ENCODE peak calls at places on chromosome 3, in six cellular contexts. One of them, this sample, is unnamed.

GRCh38 chr3:135997554-135998320 is 32.2 kb downstream of the PPP2R3A start:
- DNase-seq in GM12864: no peak
- DNase-seq in ovary: no peak
- DNase-seq in HFFc6: no peak
- DNase-seq in right lobe of liver: no peak
- DNase-seq in astrocyte of the spinal cord: no peak
- DNase-seq in this sample: no peak

GRCh38 chr3:136135039-136135802 is 60.9 kb downstream of the MSL2 start:
- DNase-seq in HFFc6: no peak
- DNase-seq in GM12864: no peak
- DNase-seq in ovary: no peak
- DNase-seq in right lobe of liver: no peak
- DNase-seq in astrocyte of the spinal cord: no peak
- DNase-seq in this sample: no peak

GRCh38 chr3:112333386-112334334 is 704 bp downstream of the CD200 start:
- DNase-seq in GM12864: no peak
- DNase-seq in HFFc6: no peak
- DNase-seq in right lobe of liver: no peak
- DNase-seq in ovary: peak
- DNase-seq in astrocyte of the spinal cord: peak
- DNase-seq in this sample: peak

GRCh38 chr3:13569201-13569600 is 20.3 kb downstream of the FBLN2 start:
- DNase-seq in ovary: no peak
- DNase-seq in GM12864: no peak
- DNase-seq in HFFc6: no peak
- DNase-seq in astrocyte of the spinal cord: no peak
- DNase-seq in right lobe of liver: no peak
- DNase-seq in this sample: no peak

GRCh38 chr3:94256888-94257813 is 194.3 kb downstream of the NSUN3 start:
- DNase-seq in right lobe of liver: no peak
- DNase-seq in GM12864: no peak
- DNase-seq in ovary: no peak
- DNase-seq in HFFc6: no peak
- DNase-seq in astrocyte of the spinal cord: no peak
- DNase-seq in this sample: no peak

GRCh38 chr3:52324676-52325075 is 8.6 kb downstream of the DNAH1 start:
- DNase-seq in GM12864: no peak
- DNase-seq in astrocyte of the spinal cord: no peak
- DNase-seq in HFFc6: no peak
- DNase-seq in ovary: no peak
- DNase-seq in right lobe of liver: no peak
- DNase-seq in this sample: no peak

GRCh38 chr3:129746629-129747028 is 140.2 kb upstream of the PLXND1 start:
- DNase-seq in astrocyte of the spinal cord: no peak
- DNase-seq in ovary: no peak
- DNase-seq in HFFc6: no peak
- DNase-seq in right lobe of liver: no peak
- DNase-seq in GM12864: no peak
- DNase-seq in this sample: no peak

GRCh38 chr3:134563614-134564013 is 77.8 kb downstream of the CEP63 start:
- DNase-seq in ovary: no peak
- DNase-seq in right lobe of liver: no peak
- DNase-seq in astrocyte of the spinal cord: no peak
- DNase-seq in GM12864: no peak
- DNase-seq in HFFc6: no peak
- DNase-seq in this sample: no peak

GRCh38 chr3:97021778-97022177 is 207.4 kb downstream of the EPHA6 start:
- DNase-seq in HFFc6: no peak
- DNase-seq in right lobe of liver: no peak
- DNase-seq in ovary: no peak
- DNase-seq in GM12864: no peak
- DNase-seq in astrocyte of the spinal cord: no peak
- DNase-seq in this sample: no peak

GRCh38 chr3:50600841-50601591 is 10.6 kb downstream of the CISH start:
- DNase-seq in right lobe of liver: peak
- DNase-seq in ovary: peak
- DNase-seq in astrocyte of the spinal cord: peak
- DNase-seq in GM12864: no peak
- DNase-seq in HFFc6: peak
- DNase-seq in this sample: no peak

GRCh38 chr3:31505353-31506048 is 27.2 kb upstream of the STT3B start:
- DNase-seq in HFFc6: no peak
- DNase-seq in GM12864: no peak
- DNase-seq in right lobe of liver: no peak
- DNase-seq in ovary: no peak
- DNase-seq in astrocyte of the spinal cord: no peak
- DNase-seq in this sample: no peak

GRCh38 chr3:7504886-7505775 is 644.2 kb downstream of the GRM7 start:
- DNase-seq in astrocyte of the spinal cord: peak
- DNase-seq in right lobe of liver: no peak
- DNase-seq in HFFc6: peak
- DNase-seq in ovary: no peak
- DNase-seq in GM12864: no peak
- DNase-seq in this sample: no peak

GRCh38 chr3:135271562-135272290 is 476.7 kb downstream of the EPHB1 start:
- DNase-seq in GM12864: no peak
- DNase-seq in HFFc6: no peak
- DNase-seq in astrocyte of the spinal cord: no peak
- DNase-seq in ovary: no peak
- DNase-seq in right lobe of liver: peak
- DNase-seq in this sample: no peak

GRCh38 chr3:190155752-190156151 is 35.1 kb upstream of the P3H2 start:
- DNase-seq in right lobe of liver: no peak
- DNase-seq in HFFc6: no peak
- DNase-seq in astrocyte of the spinal cord: peak
- DNase-seq in ovary: no peak
- DNase-seq in GM12864: no peak
- DNase-seq in this sample: no peak

GRCh38 chr3:13166243-13167063 is 93.2 kb upstream of the IQSEC1 start:
- DNase-seq in right lobe of liver: no peak
- DNase-seq in astrocyte of the spinal cord: no peak
- DNase-seq in ovary: peak
- DNase-seq in HFFc6: no peak
- DNase-seq in GM12864: no peak
- DNase-seq in this sample: no peak

GRCh38 chr3:16885588-16885903 is 791 bp downstream of the PLCL2 start:
- DNase-seq in ovary: no peak
- DNase-seq in astrocyte of the spinal cord: no peak
- DNase-seq in GM12864: no peak
- DNase-seq in right lobe of liver: peak
- DNase-seq in HFFc6: no peak
- DNase-seq in this sample: no peak

GRCh38 chr3:148146947-148147346 is 550.8 kb upstream of the AGTR1 start:
- DNase-seq in right lobe of liver: no peak
- DNase-seq in astrocyte of the spinal cord: peak
- DNase-seq in GM12864: no peak
- DNase-seq in HFFc6: no peak
- DNase-seq in ovary: no peak
- DNase-seq in this sample: no peak

GRCh38 chr3:46617941-46618340 is 5.6 kb downstream of the FAM240A start:
- DNase-seq in ovary: no peak
- DNase-seq in HFFc6: no peak
- DNase-seq in GM12864: no peak
- DNase-seq in right lobe of liver: no peak
- DNase-seq in astrocyte of the spinal cord: no peak
- DNase-seq in this sample: no peak

DNA sequence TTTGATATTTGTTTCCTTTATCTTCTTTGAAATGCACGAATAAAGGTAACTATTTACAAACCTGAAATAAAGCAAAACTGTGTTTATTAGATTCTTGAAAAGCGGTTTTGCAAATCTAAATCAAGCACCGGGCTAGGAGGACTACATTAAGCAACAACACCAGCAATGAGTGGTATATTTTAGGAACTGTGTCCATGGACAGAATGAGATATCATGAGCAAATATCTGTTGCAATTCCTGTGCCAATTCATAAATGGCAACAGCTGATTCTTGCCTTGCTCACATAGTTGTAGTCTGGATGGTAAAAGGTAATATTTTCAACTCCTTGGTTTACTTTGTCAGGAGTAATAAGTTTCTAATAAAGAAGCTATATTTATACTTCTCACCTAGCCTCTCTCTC is 403.3 kb downstream of the LPP start:
- DNase-seq in HFFc6: no peak
- DNase-seq in ovary: no peak
- DNase-seq in astrocyte of the spinal cord: no peak
- DNase-seq in right lobe of liver: no peak
- DNase-seq in GM12864: no peak
- DNase-seq in this sample: no peak
- TF ChIP-seq CTCF in HFFc6: no peak
- TF ChIP-seq CTCF in ovary: no peak
- TF ChIP-seq CTCF in astrocyte of the spinal cord: no peak
- TF ChIP-seq CTCF in right lobe of liver: no peak
- TF ChIP-seq CTCF in GM12864: no peak
- TF ChIP-seq CTCF in this sample: no peak

GRCh38 chr3:186216903-186217819 is 108.3 kb upstream of the ETV5 start:
- DNase-seq in astrocyte of the spinal cord: no peak
- DNase-seq in HFFc6: no peak
- DNase-seq in ovary: no peak
- DNase-seq in right lobe of liver: no peak
- DNase-seq in GM12864: no peak
- DNase-seq in this sample: no peak

GRCh38 chr3:186212611-186213010 is 103.7 kb upstream of the ETV5 start:
- DNase-seq in astrocyte of the spinal cord: no peak
- DNase-seq in right lobe of liver: no peak
- DNase-seq in GM12864: no peak
- DNase-seq in HFFc6: no peak
- DNase-seq in ovary: no peak
- DNase-seq in this sample: no peak

GRCh38 chr3:186211101-186211500 is 102.2 kb upstream of the ETV5 start:
- DNase-seq in HFFc6: no peak
- DNase-seq in right lobe of liver: no peak
- DNase-seq in ovary: no peak
- DNase-seq in GM12864: no peak
- DNase-seq in astrocyte of the spinal cord: no peak
- DNase-seq in this sample: no peak

GRCh38 chr3:186214670-186215069 is 105.8 kb upstream of the ETV5 start:
- DNase-seq in astrocyte of the spinal cord: peak
- DNase-seq in HFFc6: no peak
- DNase-seq in ovary: no peak
- DNase-seq in GM12864: no peak
- DNase-seq in right lobe of liver: no peak
- DNase-seq in this sample: no peak

DNA sequence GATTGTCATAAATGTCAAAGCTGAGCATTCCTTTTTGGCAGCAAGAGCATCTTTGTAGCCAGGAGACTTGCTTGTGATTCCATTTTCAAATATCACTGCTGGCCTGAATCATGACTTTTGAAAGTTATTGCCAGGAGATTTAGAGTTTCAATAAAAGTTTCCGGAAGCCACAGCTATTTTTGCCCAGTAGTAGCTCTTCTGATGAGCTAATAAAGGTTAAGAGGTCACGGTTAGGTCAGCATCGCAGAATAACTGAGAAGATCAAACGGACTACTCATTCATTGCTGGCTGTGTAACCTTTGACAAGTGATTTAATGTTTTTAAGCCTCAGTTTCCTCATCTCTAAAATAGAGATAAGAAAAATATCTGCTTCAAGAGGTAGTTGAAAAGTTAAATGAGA is 105.1 kb upstream of the ETV5 start:
- DNase-seq in HFFc6: peak
- DNase-seq in right lobe of liver: no peak
- DNase-seq in ovary: no peak
- DNase-seq in GM12864: no peak
- DNase-seq in astrocyte of the spinal cord: no peak
- DNase-seq in this sample: no peak
- TF ChIP-seq CTCF in HFFc6: no peak
- TF ChIP-seq CTCF in right lobe of liver: no peak
- TF ChIP-seq CTCF in ovary: no peak
- TF ChIP-seq CTCF in GM12864: no peak
- TF ChIP-seq CTCF in astrocyte of the spinal cord: no peak
- TF ChIP-seq CTCF in this sample: no peak

GRCh38 chr3:180909369-180910127 is 2.9 kb upstream of the FXR1 start:
- DNase-seq in astrocyte of the spinal cord: no peak
- DNase-seq in right lobe of liver: no peak
- DNase-seq in ovary: no peak
- DNase-seq in GM12864: no peak
- DNase-seq in HFFc6: no peak
- DNase-seq in this sample: no peak

GRCh38 chr3:180910823-180911222 is 1.6 kb upstream of the FXR1 start:
- DNase-seq in HFFc6: no peak
- DNase-seq in GM12864: no peak
- DNase-seq in astrocyte of the spinal cord: no peak
- DNase-seq in right lobe of liver: no peak
- DNase-seq in ovary: no peak
- DNase-seq in this sample: no peak

GRCh38 chr3:180911876-180912303 is 580 bp upstream of the FXR1 start:
- DNase-seq in GM12864: no peak
- DNase-seq in right lobe of liver: no peak
- DNase-seq in HFFc6: no peak
- DNase-seq in ovary: no peak
- DNase-seq in astrocyte of the spinal cord: no peak
- DNase-seq in this sample: no peak

GRCh38 chr3:180913582-180914404 is 1.3 kb downstream of the FXR1 start:
- DNase-seq in astrocyte of the spinal cord: no peak
- DNase-seq in right lobe of liver: no peak
- DNase-seq in HFFc6: no peak
- DNase-seq in GM12864: no peak
- DNase-seq in ovary: no peak
- DNase-seq in this sample: peak

DNA sequence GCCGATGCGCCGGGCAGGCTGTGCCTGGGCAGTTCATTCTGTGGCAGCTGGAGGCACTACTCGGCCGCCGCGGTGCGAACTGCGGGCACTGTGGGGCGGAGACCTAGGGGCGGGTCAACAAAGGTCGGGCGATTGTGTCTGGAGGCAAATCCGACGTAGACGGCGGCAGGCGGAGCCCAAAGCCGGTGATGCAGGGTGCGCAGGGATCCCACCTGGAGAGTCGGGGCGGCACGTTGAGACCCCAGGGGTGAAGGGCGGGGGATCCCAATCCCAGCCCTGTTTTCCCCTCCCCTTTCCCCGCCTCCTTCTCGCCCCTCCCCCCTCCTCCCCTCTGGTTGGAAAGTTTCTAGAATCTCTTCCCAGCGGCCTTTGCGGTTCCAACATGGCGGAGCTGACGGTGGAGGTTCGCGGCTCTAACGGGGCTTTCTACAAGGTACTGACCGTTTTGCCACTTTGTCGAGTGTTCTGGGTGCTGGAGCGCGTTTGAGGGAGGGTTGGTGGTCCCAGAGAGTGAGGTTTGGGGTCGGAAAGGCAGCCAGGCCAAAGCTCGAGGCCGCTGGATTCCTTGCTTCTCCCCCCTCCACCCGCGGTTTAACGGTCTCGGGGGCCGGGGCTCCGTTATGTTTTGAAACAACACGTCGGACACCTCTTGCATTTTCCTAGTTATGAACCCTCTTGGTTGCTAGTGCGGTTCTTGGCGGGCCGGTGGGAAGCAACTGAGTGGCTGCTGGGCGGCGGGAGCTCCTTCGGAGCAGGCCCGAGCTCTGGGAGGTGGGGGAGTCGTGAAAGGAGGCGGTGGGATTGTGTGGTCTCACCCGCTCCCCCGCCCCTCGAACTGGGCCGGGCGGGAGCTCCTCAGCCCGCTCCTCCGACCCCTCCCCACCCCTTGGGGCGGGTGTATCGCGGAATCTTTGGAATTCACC is at the start of gene FXR1:
- DNase-seq in astrocyte of the spinal cord: peak
- DNase-seq in ovary: peak
- DNase-seq in right lobe of liver: peak
- DNase-seq in HFFc6: peak
- DNase-seq in GM12864: peak
- DNase-seq in this sample: peak
- TF ChIP-seq CTCF in astrocyte of the spinal cord: peak
- TF ChIP-seq CTCF in ovary: peak
- TF ChIP-seq CTCF in right lobe of liver: peak
- TF ChIP-seq CTCF in HFFc6: peak
- TF ChIP-seq CTCF in GM12864: peak
- TF ChIP-seq CTCF in this sample: peak

GRCh38 chr3:185455860-185456259 is 43.0 kb downstream of the TMEM41A start:
- DNase-seq in right lobe of liver: no peak
- DNase-seq in astrocyte of the spinal cord: no peak
- DNase-seq in HFFc6: no peak
- DNase-seq in ovary: no peak
- DNase-seq in GM12864: no peak
- DNase-seq in this sample: no peak
- TF ChIP-seq CTCF in right lobe of liver: no peak
- TF ChIP-seq CTCF in astrocyte of the spinal cord: no peak
- TF ChIP-seq CTCF in HFFc6: no peak
- TF ChIP-seq CTCF in ovary: no peak
- TF ChIP-seq CTCF in GM12864: peak
- TF ChIP-seq CTCF in this sample: no peak